ENCODE peak calls at places on chromosome 7, in eight cellular contexts. R, I, T, M, D, Y, W and X are unnamed samples.

GRCh38 chr7:66683770-66684123 is 55.1 kb downstream of the KCTD7 start:
- DNase-seq in R (no peak), I (no peak), T (no peak), M (no peak), D (no peak), Y (no peak), W (no peak), X (no peak)

GRCh38 chr7:24604640-24605039 is 31.4 kb downstream of the PALS2 start:
- DNase-seq in R (no peak), I (no peak), T (no peak), M (no peak), D (no peak), Y (no peak), W (no peak), X (no peak)

GRCh38 chr7:124652237-124652636 is 113.4 kb downstream of the GPR37 start:
- DNase-seq in R (no peak), I (peak), T (no peak), M (no peak), D (no peak), Y (no peak), W (no peak), X (peak)

GRCh38 chr7:125644113-125644512 is 714.5 kb upstream of the POT1 start:
- DNase-seq in R (no peak), I (no peak), T (no peak), M (no peak), D (no peak), Y (no peak), W (no peak), X (peak)

GRCh38 chr7:95686109-95686508 is 86.2 kb upstream of the DYNC1I1 start:
- DNase-seq in R (peak), I (peak), T (peak), M (no peak), D (peak), Y (peak), W (no peak), X (peak)

GRCh38 chr7:35869810-35870209 is 69.0 kb downstream of the SEPTIN7 start:
- DNase-seq in R (no peak), I (no peak), T (no peak), M (no peak), D (no peak), Y (no peak), W (no peak), X (peak)

GRCh38 chr7:158748335-158748734 is 43.7 kb upstream of the NCAPG2 start:
- DNase-seq in R (no peak), I (no peak), T (no peak), M (no peak), D (no peak), Y (no peak), W (no peak), X (no peak)

GRCh38 chr7:22109761-22110160 is 164.1 kb upstream of the CDCA7L start:
- DNase-seq in R (peak), I (peak), T (peak), M (no peak), D (no peak), Y (peak), W (peak), X (peak)

GRCh38 chr7:116145245-116145852 is 65.0 kb upstream of the TES start:
- DNase-seq in R (no peak), I (no peak), T (no peak), M (no peak), D (no peak), Y (no peak), W (no peak), X (no peak)

GRCh38 chr7:26279405-26279804 is 12.3 kb upstream of the SNX10 start:
- DNase-seq in R (no peak), I (no peak), T (no peak), M (no peak), D (no peak), Y (no peak), W (no peak), X (no peak)

GRCh38 chr7:17015575-17015974 is 133.8 kb upstream of the AGR3 start:
- DNase-seq in R (no peak), I (no peak), T (no peak), M (no peak), D (no peak), Y (no peak), W (no peak), X (peak)

GRCh38 chr7:93890464-93891068 is at the start of gene TFPI2:
- DNase-seq in R (no peak), I (peak), T (peak), M (no peak), D (no peak), Y (no peak), W (no peak), X (peak)
- H3K4me3 ChIP-seq in R (peak), I (peak), T (peak), M (peak), D (peak), Y (peak), W (peak), X (peak)

DNA sequence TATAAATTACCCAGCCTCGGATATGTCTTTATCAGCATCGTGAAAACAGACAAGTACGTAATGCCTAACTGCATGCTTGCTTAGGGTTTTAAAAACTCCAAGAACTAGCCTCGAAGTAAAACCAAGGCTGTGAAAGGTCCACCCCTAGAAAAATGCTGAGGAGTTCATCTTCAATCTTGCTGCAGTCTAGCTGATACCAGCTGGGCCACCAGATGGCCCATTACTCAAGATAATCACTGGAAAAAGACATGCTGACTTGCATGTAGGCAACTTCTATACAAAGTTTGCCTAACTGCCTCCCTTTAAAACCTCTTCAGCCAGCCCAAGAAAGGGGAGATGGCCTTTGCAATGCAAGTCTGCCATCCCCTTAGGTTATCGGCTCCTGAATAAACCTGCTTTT is 614.1 kb downstream of the GALNT17 start:
- DNase-seq in R (peak), I (no peak), T (no peak), M (no peak), D (no peak), Y (no peak), W (no peak), X (no peak)
- TF ChIP-seq CTCF in R (no peak), I (no peak), T (no peak), M (no peak), D (no peak), Y (no peak), W (no peak), X (no peak)

GRCh38 chr7:28958235-28958945 is at the start of gene TRIL:
- DNase-seq in R (peak), I (no peak), T (peak), M (no peak), D (peak), Y (peak), W (no peak), X (peak)

GRCh38 chr7:28957822-28958234 is 302 bp downstream of the TRIL start:
- DNase-seq in R (no peak), I (no peak), T (no peak), M (no peak), D (no peak), Y (no peak), W (no peak), X (peak)

GRCh38 chr7:28955723-28956607 is 2.2 kb downstream of the TRIL start:
- DNase-seq in R (peak), I (peak), T (peak), M (no peak), D (peak), Y (peak), W (no peak), X (peak)

GRCh38 chr7:28956608-28957063 is 1.5 kb downstream of the TRIL start:
- DNase-seq in R (peak), I (peak), T (peak), M (no peak), D (peak), Y (peak), W (no peak), X (peak)

DNA sequence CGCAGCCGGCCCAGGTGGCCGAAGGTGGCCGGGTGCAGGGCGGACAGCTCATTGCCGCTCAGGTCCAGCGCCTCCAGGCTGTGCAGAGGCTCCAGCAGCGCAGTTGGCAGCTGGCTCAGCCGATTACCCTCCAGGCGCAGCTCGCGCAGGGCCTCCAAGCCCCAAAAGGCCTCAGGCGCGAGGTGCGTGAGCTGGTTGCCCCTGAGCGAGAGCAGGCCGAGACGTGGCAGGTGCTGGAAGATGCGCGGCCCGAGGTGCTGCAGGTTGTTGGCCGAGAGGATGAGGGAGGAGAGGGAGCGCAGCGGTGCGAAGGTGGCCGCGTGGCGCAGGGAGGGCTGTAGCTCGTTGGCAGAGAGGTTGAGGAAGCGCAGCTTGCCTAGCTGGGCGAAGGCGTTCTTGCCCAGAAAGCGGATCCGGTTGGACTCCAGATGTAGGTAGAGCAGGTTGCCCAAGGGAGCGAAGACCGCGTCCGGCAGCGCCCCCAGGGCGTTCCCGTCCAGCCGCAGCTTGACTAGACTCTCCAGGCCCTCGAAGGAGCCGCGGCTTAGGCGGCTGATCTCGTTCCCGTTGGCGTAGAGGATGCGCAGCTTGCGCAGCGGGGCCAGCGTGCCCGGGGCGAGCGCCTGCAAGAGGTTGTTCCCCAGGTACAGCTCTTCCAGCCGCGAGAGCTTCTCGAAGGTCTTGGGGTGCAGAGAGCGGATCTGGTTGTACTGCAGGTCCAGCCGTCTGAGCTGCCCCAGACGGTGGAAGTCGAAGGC is 887 bp downstream of the TRIL start:
- DNase-seq in R (peak), I (no peak), T (no peak), M (no peak), D (no peak), Y (no peak), W (no peak), X (peak)
- H3K4me3 ChIP-seq in R (no peak), I (peak), T (no peak), M (no peak), D (peak), Y (peak), W (peak), X (peak)

DNA sequence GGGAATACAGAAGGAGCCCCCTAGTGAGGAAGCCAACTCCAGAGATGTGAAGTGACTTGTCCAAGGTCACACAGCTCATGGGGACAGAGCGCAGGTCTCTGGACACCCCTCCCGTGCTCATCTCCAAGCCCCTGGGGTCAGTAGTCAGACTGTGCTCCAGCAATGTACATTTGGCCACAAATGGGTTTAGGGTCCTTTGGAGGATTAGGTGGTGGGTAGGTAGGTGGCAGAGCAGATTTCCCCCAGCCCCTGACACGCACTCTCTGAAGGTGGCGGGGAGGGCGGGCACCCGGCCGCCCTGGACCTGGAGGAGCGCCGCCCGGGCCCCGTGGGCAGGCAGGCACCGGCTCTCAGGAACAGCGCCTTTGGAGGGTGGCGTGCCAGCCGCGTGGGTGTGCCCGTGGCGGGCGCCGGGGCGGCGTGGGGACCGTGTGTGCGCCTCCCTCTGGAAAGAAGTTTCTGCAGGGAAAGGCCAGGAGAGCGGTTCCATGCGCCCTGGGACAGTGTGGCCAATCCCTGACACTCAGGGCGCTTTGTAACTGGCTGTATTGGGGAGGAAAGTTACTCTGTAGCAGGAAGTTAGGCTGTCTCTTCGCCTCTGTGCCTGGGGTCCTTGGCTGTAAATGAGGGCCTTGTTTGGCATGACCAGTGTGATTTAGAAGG is 1.0 kb downstream of the WIPF3 start:
- DNase-seq in R (no peak), I (no peak), T (peak), M (no peak), D (no peak), Y (peak), W (no peak), X (no peak)
- TF ChIP-seq CTCF in R (no peak), I (no peak), T (peak), M (no peak), D (no peak), Y (peak), W (no peak), X (no peak)

GRCh38 chr7:105019269-105019668 is 5.3 kb downstream of the KMT2E start:
- DNase-seq in R (no peak), I (no peak), T (no peak), M (no peak), D (no peak), Y (no peak), W (no peak), X (no peak)
- H3K4me3 ChIP-seq in R (no peak), I (no peak), T (no peak), M (peak), D (no peak), Y (no peak), W (no peak), X (no peak)

DNA sequence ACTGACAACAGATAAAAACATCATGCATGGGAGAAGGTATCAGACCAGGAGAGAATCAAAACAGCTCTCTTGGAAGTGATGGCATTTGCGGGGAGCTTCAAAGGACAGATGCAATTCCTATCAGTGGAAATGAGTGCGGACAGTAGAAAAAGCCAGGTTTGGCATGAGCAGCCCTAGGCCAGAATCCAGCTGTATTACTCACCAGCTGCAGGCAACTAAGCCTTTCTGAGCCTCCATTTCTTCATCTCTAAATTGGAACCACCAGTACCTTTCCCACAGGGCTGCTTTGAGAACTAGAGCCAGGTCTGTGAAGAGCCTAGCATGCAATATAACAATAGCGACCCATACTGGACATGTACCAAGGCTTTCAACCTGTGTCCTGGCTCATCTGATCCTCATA is 101.0 kb downstream of the GSAP start:
- DNase-seq in R (no peak), I (no peak), T (no peak), M (no peak), D (no peak), Y (no peak), W (no peak), X (no peak)
- TF ChIP-seq CTCF in R (no peak), I (no peak), T (no peak), M (no peak), D (no peak), Y (no peak), W (no peak), X (no peak)

DNA sequence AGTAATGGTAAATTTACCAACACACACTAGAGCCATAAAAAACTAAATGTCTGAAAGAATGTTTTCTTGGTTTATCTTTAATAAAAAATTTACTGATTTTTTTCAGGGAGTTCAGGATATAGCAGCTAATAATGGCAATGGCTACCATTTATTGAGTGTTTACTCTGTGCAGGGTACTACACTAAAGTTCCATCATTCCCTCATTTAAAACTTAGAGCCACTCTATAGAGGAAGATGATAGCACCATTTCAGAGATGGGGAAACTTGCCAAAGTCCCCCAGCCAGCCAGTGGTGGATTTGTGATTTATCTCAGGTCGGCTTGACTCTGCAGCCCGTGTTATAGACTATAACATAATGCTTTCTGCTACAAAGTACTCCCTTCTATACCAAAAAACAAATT is 86.6 kb downstream of the LSMEM1 start:
- DNase-seq in R (no peak), I (no peak), T (no peak), M (no peak), D (no peak), Y (no peak), W (no peak), X (no peak)
- H3K4me3 ChIP-seq in R (no peak), I (no peak), T (no peak), M (no peak), D (no peak), Y (no peak), W (no peak), X (no peak)